ENCODE peak calls at places on chromosomes 13 and 19, in four cellular contexts. B is neural crest cell, K is left lung, O is kidney epithelial cell. G is an unnamed sample.

GRCh38 chr13:40456979-40457553 is 209.4 kb downstream of the FOXO1 start:
- DNase-seq in B (no peak), K (no peak), O (no peak), G (no peak)

GRCh38 chr13:37448072-37448471 is 150.5 kb downstream of the POSTN start:
- DNase-seq in B (no peak), K (no peak), O (no peak), G (no peak)

GRCh38 chr13:30224732-30225131 is 82.6 kb downstream of the KATNAL1 start:
- DNase-seq in B (no peak), K (no peak), O (no peak), G (no peak)

GRCh38 chr13:47146991-47147783 is 250.3 kb upstream of the HTR2A start:
- DNase-seq in B (no peak), K (no peak), O (no peak), G (no peak)

GRCh38 chr19:47765522-47766358 is 12.8 kb upstream of the SELENOW start:
- DNase-seq in B (peak; percentile 83), K (peak; percentile 87), O (no peak), G (no peak)

GRCh38 chr19:40822161-40822560 is 23.2 kb downstream of the EGLN2 start:
- DNase-seq in B (no peak), K (peak; percentile 60), O (no peak), G (no peak)

GRCh38 chr19:10501971-10502523 is 1.1 kb downstream of the KEAP1 start:
- DNase-seq in B (peak; percentile 23), K (peak; percentile 91), O (no peak), G (no peak)

GRCh38 chr13:37510441-37510840 is 88.1 kb downstream of the POSTN start:
- DNase-seq in B (no peak), K (no peak), O (no peak), G (no peak)

GRCh38 chr19:50514346-50515167 is 844 bp upstream of the ASPDH start:
- DNase-seq in B (no peak), K (peak; percentile 68), O (no peak), G (no peak)

GRCh38 chr19:55447421-55448174 is 4.5 kb upstream of the SHISA7 start:
- DNase-seq in B (no peak), K (no peak), O (no peak), G (no peak)

GRCh38 chr13:51539887-51540286 is 44.4 kb upstream of the WDFY2 start:
- DNase-seq in B (no peak), K (no peak), O (no peak), G (no peak)

GRCh38 chr19:19644054-19644388 is 564 bp upstream of the GMIP start:
- DNase-seq in B (no peak), K (no peak), O (no peak), G (no peak)
- TF ChIP-seq CTCF in B (no peak), K (peak; percentile 45), O (no peak), G (peak; percentile 56)

DNA sequence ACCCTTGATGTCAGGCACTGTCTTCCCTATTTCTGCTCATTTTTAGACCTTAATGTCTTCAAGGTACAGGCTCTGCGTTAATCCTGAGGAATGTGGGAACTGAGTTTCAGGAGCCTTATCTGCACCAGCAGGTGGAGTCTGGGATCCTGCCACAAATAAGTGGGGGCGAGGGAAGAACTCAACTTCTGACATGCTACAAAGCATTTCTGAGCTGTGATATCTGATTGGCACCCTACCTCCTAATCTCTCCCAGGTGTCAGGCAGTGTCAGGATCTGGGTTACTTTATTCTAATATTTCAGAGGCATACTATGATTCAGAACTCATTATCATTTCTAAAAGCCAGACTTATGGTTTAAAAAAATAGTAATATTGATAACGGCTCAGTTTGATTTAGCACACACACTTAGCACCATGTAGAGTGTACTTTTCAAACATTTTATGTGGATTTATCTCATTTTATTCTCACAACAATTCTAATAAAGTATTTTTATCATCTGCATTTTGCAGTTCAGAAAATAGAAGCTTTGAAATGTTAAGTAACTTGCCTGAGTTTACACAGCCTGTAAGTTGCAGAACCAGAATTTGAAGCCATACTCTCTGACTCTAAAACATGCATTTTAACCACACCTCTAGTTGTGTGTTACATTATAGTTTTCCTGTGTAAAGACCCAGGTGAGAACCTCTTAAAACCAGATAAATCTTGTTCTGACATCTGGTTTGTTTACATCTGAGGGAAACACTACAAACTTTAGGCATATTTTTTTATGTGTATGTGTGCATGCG is 358.6 kb downstream of the TDRD3 start:
- DNase-seq in B (no peak), K (no peak), O (no peak), G (no peak)
- TF ChIP-seq CTCF in B (no peak), K (no peak), O (peak; percentile 10), G (no peak)

DNA sequence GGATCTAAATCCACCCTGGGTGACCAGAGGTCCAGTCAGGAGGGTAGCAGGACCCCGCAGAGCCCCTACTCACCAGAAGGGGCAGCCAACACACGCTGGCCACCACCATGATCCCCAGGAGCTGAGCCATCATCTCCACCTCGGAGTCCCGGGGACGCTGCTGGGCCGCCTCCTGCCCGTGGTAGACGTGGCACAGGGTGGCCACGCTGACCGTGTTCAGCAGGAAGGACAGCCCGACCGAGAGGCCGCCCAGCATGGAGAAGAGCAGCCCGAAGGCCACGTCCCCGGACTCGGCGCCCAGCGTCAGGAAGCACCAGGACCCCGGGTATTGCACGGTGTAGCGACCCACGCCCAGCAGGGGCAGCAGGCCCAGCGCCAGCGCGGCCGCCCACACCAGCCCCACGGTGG is 6.9 kb downstream of the TBXA2R start:
- DNase-seq in B (no peak), K (no peak), O (no peak), G (no peak)
- TF ChIP-seq CTCF in B (no peak), K (no peak), O (no peak), G (no peak)

DNA sequence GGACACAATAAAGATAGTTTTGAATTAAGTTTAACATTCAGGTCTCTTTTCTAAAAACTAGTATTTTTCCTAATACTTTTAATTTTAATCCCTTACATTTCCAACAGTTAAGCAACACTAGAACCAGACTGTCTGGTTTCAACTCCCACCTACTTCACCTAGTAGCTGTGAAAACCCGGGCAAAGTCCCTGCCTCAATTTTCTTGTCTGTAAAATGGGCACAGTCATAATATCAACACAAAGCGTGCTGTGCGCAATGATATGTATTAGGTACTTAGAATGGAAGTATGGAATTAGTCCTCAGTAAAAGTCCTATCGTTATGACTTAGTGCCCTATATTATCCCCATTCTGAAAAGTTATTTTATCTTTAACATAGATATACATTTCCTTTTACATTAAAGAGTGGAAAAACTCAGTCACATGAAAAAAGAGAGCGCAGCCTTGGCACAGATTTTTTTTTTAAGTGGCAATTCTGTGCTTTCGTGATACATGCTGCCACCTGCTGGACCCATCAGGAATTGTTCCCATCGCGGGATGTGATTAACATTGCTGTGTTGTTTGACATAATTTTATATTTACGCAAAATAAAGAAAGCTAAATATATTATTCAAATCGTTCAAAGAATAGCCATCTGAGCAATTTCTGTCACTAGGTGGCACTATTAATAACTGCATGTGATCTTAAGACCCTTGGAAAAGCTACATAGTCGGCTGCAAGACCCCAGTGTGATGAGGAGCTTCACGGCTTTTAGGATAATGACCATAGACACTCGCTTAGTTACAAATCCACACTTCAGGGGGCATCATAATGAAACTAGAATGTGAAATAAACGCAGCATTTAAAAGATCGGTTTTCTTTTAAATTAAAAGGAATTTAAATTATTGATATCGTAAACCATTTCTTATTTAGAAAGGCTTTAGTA is 59.9 kb downstream of the LIG4 start:
- DNase-seq in B (peak; percentile 65), K (no peak), O (no peak), G (peak; percentile 21)
- TF ChIP-seq CTCF in B (peak; percentile 93), K (peak; percentile 77), O (peak; percentile 77), G (peak; percentile 95)